ENCODE peak calls at places on chromosomes 16 and 17, in six cellular contexts. One of them, this sample, is unnamed.

GRCh38 chr16:9457215-9457614 is 365.8 kb downstream of the HAPSTR1 start:
- DNase-seq in memory B cell: no peak
- DNase-seq in CD8-positive, alpha-beta memory T cell: no peak
- DNase-seq in T47D: no peak
- DNase-seq in HFFc6: no peak
- DNase-seq in GM13976: no peak
- DNase-seq in this sample: no peak

GRCh38 chr16:4328580-4329353 is 12.9 kb downstream of the GLIS2 start:
- DNase-seq in memory B cell: no peak
- DNase-seq in CD8-positive, alpha-beta memory T cell: no peak
- DNase-seq in T47D: peak
- DNase-seq in HFFc6: no peak
- DNase-seq in GM13976: no peak
- DNase-seq in this sample: no peak

GRCh38 chr16:48535831-48536599 is 74.0 kb downstream of the N4BP1 start:
- DNase-seq in memory B cell: no peak
- DNase-seq in CD8-positive, alpha-beta memory T cell: no peak
- DNase-seq in T47D: no peak
- DNase-seq in HFFc6: no peak
- DNase-seq in GM13976: peak
- DNase-seq in this sample: no peak

GRCh38 chr17:78168906-78169793 is 769 bp downstream of the SYNGR2 start:
- DNase-seq in memory B cell: peak
- DNase-seq in CD8-positive, alpha-beta memory T cell: peak
- DNase-seq in T47D: peak
- DNase-seq in HFFc6: peak
- DNase-seq in GM13976: peak
- DNase-seq in this sample: no peak

GRCh38 chr16:11016524-11016988 is 72.2 kb downstream of the CLEC16A start:
- DNase-seq in memory B cell: no peak
- DNase-seq in CD8-positive, alpha-beta memory T cell: no peak
- DNase-seq in T47D: no peak
- DNase-seq in HFFc6: no peak
- DNase-seq in GM13976: no peak
- DNase-seq in this sample: no peak

GRCh38 chr17:29136998-29137730 is 43.0 kb downstream of the MYO18A start:
- DNase-seq in memory B cell: no peak
- DNase-seq in CD8-positive, alpha-beta memory T cell: no peak
- DNase-seq in T47D: no peak
- DNase-seq in HFFc6: peak
- DNase-seq in GM13976: no peak
- DNase-seq in this sample: no peak

GRCh38 chr16:74607967-74608356 is 1.0 kb upstream of the GLG1 start:
- DNase-seq in memory B cell: no peak
- DNase-seq in CD8-positive, alpha-beta memory T cell: no peak
- DNase-seq in T47D: peak
- DNase-seq in HFFc6: peak
- DNase-seq in GM13976: no peak
- DNase-seq in this sample: peak

GRCh38 chr16:89534147-89534788 is 26.1 kb downstream of the SPG7 start:
- DNase-seq in memory B cell: peak
- DNase-seq in CD8-positive, alpha-beta memory T cell: no peak
- DNase-seq in T47D: no peak
- DNase-seq in HFFc6: peak
- DNase-seq in GM13976: no peak
- DNase-seq in this sample: no peak

GRCh38 chr17:17633310-17633709 is 41.8 kb upstream of the PEMT start:
- DNase-seq in memory B cell: no peak
- DNase-seq in CD8-positive, alpha-beta memory T cell: no peak
- DNase-seq in T47D: no peak
- DNase-seq in HFFc6: no peak
- DNase-seq in GM13976: no peak
- DNase-seq in this sample: no peak

GRCh38 chr16:12899529-12900168 is 1.7 kb upstream of the SHISA9 start:
- DNase-seq in memory B cell: no peak
- DNase-seq in CD8-positive, alpha-beta memory T cell: no peak
- DNase-seq in T47D: peak
- DNase-seq in HFFc6: no peak
- DNase-seq in GM13976: no peak
- DNase-seq in this sample: no peak

GRCh38 chr16:49793244-49793643 is 62.7 kb downstream of the ZNF423 start:
- DNase-seq in memory B cell: no peak
- DNase-seq in CD8-positive, alpha-beta memory T cell: no peak
- DNase-seq in T47D: no peak
- DNase-seq in HFFc6: no peak
- DNase-seq in GM13976: no peak
- DNase-seq in this sample: no peak

GRCh38 chr16:8869212-8869987 is 594 bp upstream of the CARHSP1 start:
- DNase-seq in memory B cell: no peak
- DNase-seq in CD8-positive, alpha-beta memory T cell: no peak
- DNase-seq in T47D: no peak
- DNase-seq in HFFc6: no peak
- DNase-seq in GM13976: peak
- DNase-seq in this sample: no peak

GRCh38 chr17:75078097-75079022 is 9.4 kb upstream of the SLC16A5 start:
- DNase-seq in memory B cell: no peak
- DNase-seq in CD8-positive, alpha-beta memory T cell: no peak
- DNase-seq in T47D: peak
- DNase-seq in HFFc6: peak
- DNase-seq in GM13976: peak
- DNase-seq in this sample: no peak

GRCh38 chr16:54937673-54938350 is 7.1 kb downstream of the IRX5 start:
- DNase-seq in memory B cell: no peak
- DNase-seq in CD8-positive, alpha-beta memory T cell: no peak
- DNase-seq in T47D: no peak
- DNase-seq in HFFc6: no peak
- DNase-seq in GM13976: no peak
- DNase-seq in this sample: peak

GRCh38 chr17:17536702-17537101 is 40.5 kb upstream of the RASD1 start:
- DNase-seq in memory B cell: no peak
- DNase-seq in CD8-positive, alpha-beta memory T cell: no peak
- DNase-seq in T47D: no peak
- DNase-seq in HFFc6: no peak
- DNase-seq in GM13976: no peak
- DNase-seq in this sample: no peak

GRCh38 chr17:72687941-72688340 is 404.5 kb downstream of the SLC39A11 start:
- DNase-seq in memory B cell: no peak
- DNase-seq in CD8-positive, alpha-beta memory T cell: no peak
- DNase-seq in T47D: no peak
- DNase-seq in HFFc6: no peak
- DNase-seq in GM13976: no peak
- DNase-seq in this sample: no peak

GRCh38 chr16:30921748-30922419 is 1.5 kb upstream of the FBXL19 start:
- DNase-seq in memory B cell: peak
- DNase-seq in CD8-positive, alpha-beta memory T cell: peak
- DNase-seq in T47D: peak
- DNase-seq in HFFc6: peak
- DNase-seq in GM13976: peak
- DNase-seq in this sample: no peak

GRCh38 chr17:79982986-79983385 is 52.7 kb downstream of the TBC1D16 start:
- DNase-seq in memory B cell: no peak
- DNase-seq in CD8-positive, alpha-beta memory T cell: no peak
- DNase-seq in T47D: no peak
- DNase-seq in HFFc6: no peak
- DNase-seq in GM13976: no peak
- DNase-seq in this sample: peak

GRCh38 chr16:30924086-30924714 is 828 bp downstream of the FBXL19 start:
- DNase-seq in memory B cell: no peak
- DNase-seq in CD8-positive, alpha-beta memory T cell: no peak
- DNase-seq in T47D: no peak
- DNase-seq in HFFc6: no peak
- DNase-seq in GM13976: peak
- DNase-seq in this sample: no peak

GRCh38 chr16:74623214-74623842 is 16.4 kb upstream of the GLG1 start:
- DNase-seq in memory B cell: peak
- DNase-seq in CD8-positive, alpha-beta memory T cell: no peak
- DNase-seq in T47D: peak
- DNase-seq in HFFc6: peak
- DNase-seq in GM13976: peak
- DNase-seq in this sample: no peak

GRCh38 chr17:34579979-34580684 is 750 bp downstream of the TMEM132E start:
- DNase-seq in memory B cell: no peak
- DNase-seq in CD8-positive, alpha-beta memory T cell: no peak
- DNase-seq in T47D: peak
- DNase-seq in HFFc6: no peak
- DNase-seq in GM13976: peak
- DNase-seq in this sample: no peak

GRCh38 chr16:89449726-89450335 is 40.5 kb downstream of the ANKRD11 start:
- DNase-seq in memory B cell: no peak
- DNase-seq in CD8-positive, alpha-beta memory T cell: no peak
- DNase-seq in T47D: peak
- DNase-seq in HFFc6: no peak
- DNase-seq in GM13976: no peak
- DNase-seq in this sample: no peak

GRCh38 chr17:57663326-57664070 is 81.6 kb downstream of the CCDC182 start:
- DNase-seq in memory B cell: no peak
- DNase-seq in CD8-positive, alpha-beta memory T cell: no peak
- DNase-seq in T47D: no peak
- DNase-seq in HFFc6: no peak
- DNase-seq in GM13976: no peak
- DNase-seq in this sample: no peak

GRCh38 chr17:42313773-42314566 is 25.7 kb downstream of the STAT5A start:
- DNase-seq in memory B cell: no peak
- DNase-seq in CD8-positive, alpha-beta memory T cell: no peak
- DNase-seq in T47D: no peak
- DNase-seq in HFFc6: no peak
- DNase-seq in GM13976: no peak
- DNase-seq in this sample: no peak

GRCh38 chr17:28345420-28346198 is 10.0 kb downstream of the TNFAIP1 start:
- DNase-seq in memory B cell: no peak
- DNase-seq in CD8-positive, alpha-beta memory T cell: no peak
- DNase-seq in T47D: no peak
- DNase-seq in HFFc6: no peak
- DNase-seq in GM13976: no peak
- DNase-seq in this sample: no peak

GRCh38 chr16:19410435-19411153 is 7.1 kb upstream of the TMC5 start:
- DNase-seq in memory B cell: no peak
- DNase-seq in CD8-positive, alpha-beta memory T cell: no peak
- DNase-seq in T47D: peak
- DNase-seq in HFFc6: no peak
- DNase-seq in GM13976: peak
- DNase-seq in this sample: no peak

GRCh38 chr17:42329025-42329976 is 41.0 kb downstream of the STAT5A start:
- DNase-seq in memory B cell: no peak
- DNase-seq in CD8-positive, alpha-beta memory T cell: no peak
- DNase-seq in T47D: peak
- DNase-seq in HFFc6: peak
- DNase-seq in GM13976: no peak
- DNase-seq in this sample: no peak

GRCh38 chr16:12436201-12436657 is 367.5 kb downstream of the CPPED1 start:
- DNase-seq in memory B cell: no peak
- DNase-seq in CD8-positive, alpha-beta memory T cell: no peak
- DNase-seq in T47D: no peak
- DNase-seq in HFFc6: no peak
- DNase-seq in GM13976: no peak
- DNase-seq in this sample: no peak

GRCh38 chr17:74524751-74525725 is 6.2 kb downstream of the CD300LB start:
- DNase-seq in memory B cell: no peak
- DNase-seq in CD8-positive, alpha-beta memory T cell: no peak
- DNase-seq in T47D: no peak
- DNase-seq in HFFc6: no peak
- DNase-seq in GM13976: no peak
- DNase-seq in this sample: peak

GRCh38 chr16:69606985-69607384 is 41.2 kb downstream of the NFAT5 start:
- DNase-seq in memory B cell: no peak
- DNase-seq in CD8-positive, alpha-beta memory T cell: no peak
- DNase-seq in T47D: no peak
- DNase-seq in HFFc6: no peak
- DNase-seq in GM13976: no peak
- DNase-seq in this sample: no peak

GRCh38 chr17:64368277-64368676 is 22.4 kb downstream of the PECAM1 start:
- DNase-seq in memory B cell: no peak
- DNase-seq in CD8-positive, alpha-beta memory T cell: no peak
- DNase-seq in T47D: no peak
- DNase-seq in HFFc6: no peak
- DNase-seq in GM13976: no peak
- DNase-seq in this sample: peak

GRCh38 chr17:55303701-55304145 is 39.0 kb downstream of the HLF start:
- DNase-seq in memory B cell: no peak
- DNase-seq in CD8-positive, alpha-beta memory T cell: no peak
- DNase-seq in T47D: no peak
- DNase-seq in HFFc6: peak
- DNase-seq in GM13976: no peak
- DNase-seq in this sample: no peak

GRCh38 chr17:61833536-61834203 is 29.7 kb downstream of the BRIP1 start:
- DNase-seq in memory B cell: no peak
- DNase-seq in CD8-positive, alpha-beta memory T cell: no peak
- DNase-seq in T47D: peak
- DNase-seq in HFFc6: peak
- DNase-seq in GM13976: no peak
- DNase-seq in this sample: no peak

GRCh38 chr16:88691924-88692560 is 5.7 kb upstream of the SNAI3 start:
- DNase-seq in memory B cell: no peak
- DNase-seq in CD8-positive, alpha-beta memory T cell: no peak
- DNase-seq in T47D: no peak
- DNase-seq in HFFc6: no peak
- DNase-seq in GM13976: no peak
- DNase-seq in this sample: no peak

GRCh38 chr17:35460354-35460851 is 11.8 kb upstream of the SLFN13 start:
- DNase-seq in memory B cell: peak
- DNase-seq in CD8-positive, alpha-beta memory T cell: peak
- DNase-seq in T47D: peak
- DNase-seq in HFFc6: no peak
- DNase-seq in GM13976: peak
- DNase-seq in this sample: no peak

GRCh38 chr17:62126292-62126691 is 61.2 kb upstream of the MED13 start:
- DNase-seq in memory B cell: no peak
- DNase-seq in CD8-positive, alpha-beta memory T cell: no peak
- DNase-seq in T47D: no peak
- DNase-seq in HFFc6: no peak
- DNase-seq in GM13976: no peak
- DNase-seq in this sample: no peak

GRCh38 chr17:45992175-45992574 is 6.9 kb upstream of the STH start:
- DNase-seq in memory B cell: no peak
- DNase-seq in CD8-positive, alpha-beta memory T cell: no peak
- DNase-seq in T47D: no peak
- DNase-seq in HFFc6: no peak
- DNase-seq in GM13976: no peak
- DNase-seq in this sample: no peak

GRCh38 chr16:57608462-57609113 is 19.8 kb upstream of the ADGRG1 start:
- DNase-seq in memory B cell: no peak
- DNase-seq in CD8-positive, alpha-beta memory T cell: no peak
- DNase-seq in T47D: no peak
- DNase-seq in HFFc6: no peak
- DNase-seq in GM13976: no peak
- DNase-seq in this sample: peak